ENCODE peak calls at places on chromosomes 7 and 10, in nine cellular contexts. One of them, this sample, is unnamed.

GRCh38 chr10:85926986-85927385 is 439.6 kb downstream of the GRID1 start:
- DNase-seq in activated CD4-positive, alpha-beta T cell treated with anti-CD3 and anti-CD28 coated beads, Interleukin-2, amount 50 U/mL, for 24 hours: no peak
- DNase-seq in stimulated activated CD8-positive, alpha-beta memory T cell treated with anti-CD3 and anti-CD28 coated beads, Interleukin-15, amount 100 ng/mL, for 1 hour: no peak
- DNase-seq in stimulated activated CD4-positive, alpha-beta T cell treated with anti-CD3 and anti-CD28 coated beads, Interleukin-4, amount 100 ng/mL, for 4 hours: no peak
- DNase-seq in GM19239: no peak
- DNase-seq in CD8-positive, alpha-beta T cell: no peak
- DNase-seq in A549: no peak
- DNase-seq in adrenal gland: no peak
- DNase-seq in NCI-H1436: no peak
- DNase-seq in this sample: no peak

GRCh38 chr7:898855-899681 is 22.7 kb downstream of the GET4 start:
- DNase-seq in stimulated activated CD8-positive, alpha-beta memory T cell treated with anti-CD3 and anti-CD28 coated beads, Interleukin-15, amount 100 ng/mL, for 1 hour: no peak
- DNase-seq in NCI-H1436: no peak
- DNase-seq in activated CD4-positive, alpha-beta T cell treated with anti-CD3 and anti-CD28 coated beads, Interleukin-2, amount 50 U/mL, for 24 hours: no peak
- DNase-seq in stimulated activated CD4-positive, alpha-beta T cell treated with anti-CD3 and anti-CD28 coated beads, Interleukin-4, amount 100 ng/mL, for 4 hours: no peak
- DNase-seq in GM19239: no peak
- DNase-seq in CD8-positive, alpha-beta T cell: no peak
- DNase-seq in adrenal gland: no peak
- DNase-seq in A549: no peak
- DNase-seq in this sample: no peak

GRCh38 chr10:92830478-92831389 is 17.6 kb upstream of the EXOC6 start:
- DNase-seq in GM19239: no peak
- DNase-seq in A549: no peak
- DNase-seq in stimulated activated CD4-positive, alpha-beta T cell treated with anti-CD3 and anti-CD28 coated beads, Interleukin-4, amount 100 ng/mL, for 4 hours: no peak
- DNase-seq in activated CD4-positive, alpha-beta T cell treated with anti-CD3 and anti-CD28 coated beads, Interleukin-2, amount 50 U/mL, for 24 hours: peak
- DNase-seq in adrenal gland: peak
- DNase-seq in stimulated activated CD8-positive, alpha-beta memory T cell treated with anti-CD3 and anti-CD28 coated beads, Interleukin-15, amount 100 ng/mL, for 1 hour: no peak
- DNase-seq in NCI-H1436: no peak
- DNase-seq in CD8-positive, alpha-beta T cell: no peak
- DNase-seq in this sample: no peak

GRCh38 chr10:23439920-23440875 is 1.3 kb downstream of the OTUD1 start:
- DNase-seq in adrenal gland: peak
- DNase-seq in A549: no peak
- DNase-seq in activated CD4-positive, alpha-beta T cell treated with anti-CD3 and anti-CD28 coated beads, Interleukin-2, amount 50 U/mL, for 24 hours: peak
- DNase-seq in CD8-positive, alpha-beta T cell: peak
- DNase-seq in stimulated activated CD4-positive, alpha-beta T cell treated with anti-CD3 and anti-CD28 coated beads, Interleukin-4, amount 100 ng/mL, for 4 hours: peak
- DNase-seq in NCI-H1436: no peak
- DNase-seq in GM19239: peak
- DNase-seq in stimulated activated CD8-positive, alpha-beta memory T cell treated with anti-CD3 and anti-CD28 coated beads, Interleukin-15, amount 100 ng/mL, for 1 hour: no peak
- DNase-seq in this sample: peak

GRCh38 chr10:71084818-71085126 is 127.6 kb upstream of the UNC5B start:
- DNase-seq in NCI-H1436: no peak
- DNase-seq in stimulated activated CD4-positive, alpha-beta T cell treated with anti-CD3 and anti-CD28 coated beads, Interleukin-4, amount 100 ng/mL, for 4 hours: no peak
- DNase-seq in adrenal gland: no peak
- DNase-seq in GM19239: no peak
- DNase-seq in CD8-positive, alpha-beta T cell: no peak
- DNase-seq in activated CD4-positive, alpha-beta T cell treated with anti-CD3 and anti-CD28 coated beads, Interleukin-2, amount 50 U/mL, for 24 hours: no peak
- DNase-seq in A549: no peak
- DNase-seq in stimulated activated CD8-positive, alpha-beta memory T cell treated with anti-CD3 and anti-CD28 coated beads, Interleukin-15, amount 100 ng/mL, for 1 hour: no peak
- DNase-seq in this sample: no peak

GRCh38 chr10:87844837-87845623 is 18.3 kb downstream of the KLLN start:
- DNase-seq in stimulated activated CD4-positive, alpha-beta T cell treated with anti-CD3 and anti-CD28 coated beads, Interleukin-4, amount 100 ng/mL, for 4 hours: no peak
- DNase-seq in GM19239: no peak
- DNase-seq in stimulated activated CD8-positive, alpha-beta memory T cell treated with anti-CD3 and anti-CD28 coated beads, Interleukin-15, amount 100 ng/mL, for 1 hour: no peak
- DNase-seq in adrenal gland: no peak
- DNase-seq in activated CD4-positive, alpha-beta T cell treated with anti-CD3 and anti-CD28 coated beads, Interleukin-2, amount 50 U/mL, for 24 hours: no peak
- DNase-seq in A549: peak
- DNase-seq in CD8-positive, alpha-beta T cell: no peak
- DNase-seq in NCI-H1436: no peak
- DNase-seq in this sample: no peak

GRCh38 chr10:99938563-99938962 is 71.2 kb downstream of the DNMBP start:
- DNase-seq in activated CD4-positive, alpha-beta T cell treated with anti-CD3 and anti-CD28 coated beads, Interleukin-2, amount 50 U/mL, for 24 hours: no peak
- DNase-seq in A549: no peak
- DNase-seq in stimulated activated CD4-positive, alpha-beta T cell treated with anti-CD3 and anti-CD28 coated beads, Interleukin-4, amount 100 ng/mL, for 4 hours: no peak
- DNase-seq in CD8-positive, alpha-beta T cell: no peak
- DNase-seq in adrenal gland: no peak
- DNase-seq in NCI-H1436: no peak
- DNase-seq in stimulated activated CD8-positive, alpha-beta memory T cell treated with anti-CD3 and anti-CD28 coated beads, Interleukin-15, amount 100 ng/mL, for 1 hour: no peak
- DNase-seq in GM19239: peak
- DNase-seq in this sample: no peak

GRCh38 chr10:116849271-116850057 is at the start of gene ENO4:
- DNase-seq in stimulated activated CD8-positive, alpha-beta memory T cell treated with anti-CD3 and anti-CD28 coated beads, Interleukin-15, amount 100 ng/mL, for 1 hour: no peak
- DNase-seq in GM19239: peak
- DNase-seq in NCI-H1436: peak
- DNase-seq in CD8-positive, alpha-beta T cell: no peak
- DNase-seq in A549: peak
- DNase-seq in activated CD4-positive, alpha-beta T cell treated with anti-CD3 and anti-CD28 coated beads, Interleukin-2, amount 50 U/mL, for 24 hours: peak
- DNase-seq in adrenal gland: peak
- DNase-seq in stimulated activated CD4-positive, alpha-beta T cell treated with anti-CD3 and anti-CD28 coated beads, Interleukin-4, amount 100 ng/mL, for 4 hours: peak
- DNase-seq in this sample: no peak

GRCh38 chr7:124452176-124452575 is 313.4 kb downstream of the GPR37 start:
- DNase-seq in activated CD4-positive, alpha-beta T cell treated with anti-CD3 and anti-CD28 coated beads, Interleukin-2, amount 50 U/mL, for 24 hours: no peak
- DNase-seq in NCI-H1436: no peak
- DNase-seq in adrenal gland: no peak
- DNase-seq in GM19239: no peak
- DNase-seq in A549: no peak
- DNase-seq in stimulated activated CD4-positive, alpha-beta T cell treated with anti-CD3 and anti-CD28 coated beads, Interleukin-4, amount 100 ng/mL, for 4 hours: no peak
- DNase-seq in CD8-positive, alpha-beta T cell: no peak
- DNase-seq in stimulated activated CD8-positive, alpha-beta memory T cell treated with anti-CD3 and anti-CD28 coated beads, Interleukin-15, amount 100 ng/mL, for 1 hour: no peak
- DNase-seq in this sample: no peak

This sample was measured in activated T-helper 1 cell treated with anti-CD3 and anti-CD28 coated beads, Interleukin-2, amount 50 U/mL, for 16 hours.